ENCODE peak calls at places on chromosomes 11 and 22, in five cellular contexts. V, G, N, B and W are unnamed samples.
A peak's percentile ranks its signal among the peaks of the same experiment; 100 is the strongest.

GRCh38 chr11:6315811-6316425 is 4.4 kb downstream of the CAVIN3 start:
- DNase-seq in V (peak; percentile 65), B (peak; percentile 66), N (no peak), G (peak; percentile 45), W (peak; percentile 79)

GRCh38 chr22:50526849-50527801 is 1.7 kb upstream of the SCO2 start:
- DNase-seq in B (peak; percentile 64), V (peak; percentile 76), N (no peak), G (peak; percentile 70), W (peak; percentile 77)

GRCh38 chr11:80529722-80530121 is 1088.9 kb upstream of the TENM4 start:
- DNase-seq in G (peak; percentile 9), N (no peak), B (no peak), V (no peak), W (peak; percentile 5)

GRCh38 chr11:60774726-60775125 is 10.4 kb upstream of the MS4A10 start:
- DNase-seq in G (no peak), V (no peak), B (no peak), N (no peak), W (no peak)

GRCh38 chr22:19292262-19293230 is 1.0 kb upstream of the CLTCL1 start:
- DNase-seq in N (no peak), G (no peak), V (no peak), B (peak; percentile 44), W (no peak)

GRCh38 chr11:114343020-114343419 is 46.8 kb downstream of the NNMT start:
- DNase-seq in B (no peak), N (no peak), G (no peak), V (no peak), W (no peak)

GRCh38 chr11:19275496-19275895 is 34.8 kb upstream of the E2F8 start:
- DNase-seq in N (no peak), V (no peak), G (no peak), B (no peak), W (no peak)

GRCh38 chr11:94154095-94154856 is 25.6 kb downstream of the PANX1 start:
- DNase-seq in G (no peak), B (no peak), N (no peak), V (no peak), W (no peak)

GRCh38 chr22:28899199-28899853 is 16.0 kb downstream of the ZNRF3 start:
- DNase-seq in G (no peak), B (no peak), V (no peak), N (no peak), W (no peak)

GRCh38 chr22:18998998-18999397 is 62.9 kb upstream of the PRODH start:
- DNase-seq in G (no peak), B (peak; percentile 94), N (no peak), V (peak; percentile 92), W (no peak)

GRCh38 chr11:68325183-68325893 is 12.9 kb downstream of the LRP5 start:
- DNase-seq in V (peak; percentile 73), N (no peak), B (no peak), G (no peak), W (no peak)

GRCh38 chr11:119377961-119378667 is 3.4 kb downstream of the USP2 start:
- DNase-seq in N (no peak), B (peak; percentile 65), V (no peak), G (no peak), W (peak; percentile 8)

GRCh38 chr11:26632691-26633159 is 60.7 kb upstream of the MUC15 start:
- DNase-seq in N (peak; percentile 62), V (no peak), B (no peak), G (no peak), W (no peak)

GRCh38 chr11:64762277-64762915 is 2.6 kb upstream of the PYGM start:
- DNase-seq in G (no peak), V (no peak), B (no peak), N (no peak), W (peak; percentile 24)

GRCh38 chr11:6458352-6458751 is 15.4 kb downstream of the TRIM3 start:
- DNase-seq in B (no peak), N (no peak), V (no peak), G (no peak), W (no peak)

GRCh38 chr11:8067567-8067928 is 13.5 kb upstream of the TUB start:
- DNase-seq in B (no peak), N (no peak), V (peak; percentile 39), G (no peak), W (no peak)

GRCh38 chr22:24516301-24516737 is 21.2 kb downstream of the UPB1 start:
- DNase-seq in B (no peak), G (peak; percentile 62), V (no peak), N (no peak), W (no peak)

GRCh38 chr22:29065468-29066190 is 4.0 kb upstream of the C22orf31 start:
- DNase-seq in G (no peak), N (no peak), B (no peak), V (no peak), W (no peak)

GRCh38 chr11:72754544-72755155 is 2.4 kb upstream of the ARAP1 start:
- DNase-seq in N (no peak), G (no peak), V (peak; percentile 66), B (no peak), W (no peak)

GRCh38 chr11:122181893-122182292 is 65.9 kb upstream of the BLID start:
- DNase-seq in B (no peak), N (no peak), V (no peak), G (no peak), W (no peak)

GRCh38 chr11:122189259-122189658 is 73.2 kb upstream of the BLID start:
- DNase-seq in G (no peak), N (no peak), B (no peak), V (no peak), W (no peak)

GRCh38 chr11:122183933-122184332 is 67.9 kb upstream of the BLID start:
- DNase-seq in G (no peak), N (no peak), B (no peak), V (no peak), W (no peak)

GRCh38 chr11:122187373-122188165 is 71.6 kb upstream of the BLID start:
- DNase-seq in N (no peak), V (no peak), G (no peak), B (no peak), W (no peak)

DNA sequence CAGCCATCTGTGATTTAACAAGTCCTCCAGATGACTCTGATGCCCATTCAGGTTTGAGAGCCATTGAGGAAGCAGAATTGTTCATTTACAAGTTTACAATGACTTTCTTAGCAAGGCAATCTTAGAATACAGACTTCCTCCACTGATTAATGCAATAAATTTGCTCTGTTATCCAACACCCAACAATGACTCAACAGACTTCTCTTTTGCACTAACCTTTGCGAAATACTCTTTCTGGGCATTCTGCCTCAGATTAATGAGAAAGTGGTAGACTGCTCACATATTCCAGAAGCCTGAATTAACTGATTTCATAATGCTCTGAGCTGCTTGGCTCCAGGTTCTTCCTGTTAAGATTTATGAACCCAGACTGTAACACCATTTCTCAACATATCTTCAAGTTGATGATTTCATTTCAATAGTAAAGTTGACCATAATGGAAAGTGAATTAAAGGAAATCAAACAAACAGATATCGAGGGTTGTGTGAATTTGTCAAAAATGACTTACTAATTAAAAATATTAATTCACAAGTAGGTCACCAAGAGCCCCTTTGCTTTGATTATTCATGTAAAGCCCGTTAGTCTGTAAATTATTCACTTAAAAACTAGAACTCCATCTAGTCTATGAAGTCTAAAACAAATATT is 70.5 kb upstream of the BLID start:
- DNase-seq in B (no peak), G (no peak), V (no peak), N (no peak), W (no peak)
- TF ChIP-seq GABPA in B (no peak), G (no peak), V (no peak), N (no peak), W (no peak)

GRCh38 chr22:30361916-30362631 is 5.3 kb downstream of the CCDC157 start:
- DNase-seq in G (no peak), B (no peak), V (no peak), N (no peak), W (no peak)

GRCh38 chr22:30368420-30368819 is 11.6 kb downstream of the CCDC157 start:
- DNase-seq in N (no peak), B (no peak), G (no peak), V (no peak), W (no peak)

GRCh38 chr22:30362632-30363281 is 6.0 kb downstream of the CCDC157 start:
- DNase-seq in G (no peak), V (peak; percentile 67), N (no peak), B (peak; percentile 37), W (no peak)

GRCh38 chr22:30370681-30371080 is 13.9 kb downstream of the CCDC157 start:
- DNase-seq in N (no peak), G (no peak), B (no peak), V (no peak), W (peak; percentile 55)

DNA sequence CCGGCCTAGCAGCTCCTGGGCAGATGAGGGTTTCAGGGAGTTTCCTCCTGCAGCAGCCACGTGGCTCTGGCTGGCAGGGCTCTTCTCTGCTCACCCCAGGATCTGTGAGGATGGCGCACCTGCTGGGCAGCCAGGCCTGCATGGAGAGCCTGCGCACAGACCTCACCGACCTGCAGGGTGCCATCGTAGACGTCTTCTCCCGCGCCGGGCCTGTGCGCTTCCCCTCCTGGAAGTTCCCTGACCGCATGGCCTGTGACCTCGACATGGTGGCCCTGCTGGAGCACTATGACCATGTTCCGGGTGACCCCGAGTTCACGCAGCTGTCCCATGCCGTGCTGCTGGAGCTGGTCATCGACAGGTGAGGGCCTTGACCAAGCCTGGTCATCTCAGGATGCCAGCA is 9.1 kb downstream of the CCDC157 start:
- DNase-seq in N (no peak), B (no peak), V (no peak), G (no peak), W (no peak)
- TF ChIP-seq POLR2AphosphoS5 in N (no peak), B (no peak), V (no peak), G (no peak), W (no peak)

GRCh38 chr11:103070142-103070541 is 21.8 kb downstream of the DCUN1D5 start:
- DNase-seq in B (no peak), G (no peak), N (no peak), V (no peak), W (no peak)

GRCh38 chr11:103067118-103067517 is 24.8 kb downstream of the DCUN1D5 start:
- DNase-seq in B (no peak), V (no peak), N (no peak), G (no peak), W (no peak)

GRCh38 chr11:103071008-103071407 is 21.0 kb downstream of the DCUN1D5 start:
- DNase-seq in G (no peak), N (no peak), V (no peak), B (no peak), W (no peak)

GRCh38 chr11:103069367-103069766 is 22.6 kb downstream of the DCUN1D5 start:
- DNase-seq in V (no peak), B (no peak), N (no peak), G (no peak), W (no peak)
- H3K36me3 ChIP-seq in V (peaks cover 29% of the 10 kb centered on the region), B (peaks cover 60% of the 10 kb centered on the region), N (no peaks in the 10 kb centered on the region), G (no peaks in the 10 kb centered on the region), W (peaks cover 65% of the 10 kb centered on the region)

GRCh38 chr22:46660604-46661201 is 40.5 kb downstream of the GRAMD4 start:
- DNase-seq in B (no peak), V (no peak), N (no peak), G (peak; percentile 41), W (peak; percentile 93)
- TF ChIP-seq GABPA in B (no peak), V (peak; percentile 35), N (no peak), G (no peak), W (no peak)